ENCODE peak calls at places on chromosomes 2 and 18, in seven cellular contexts. One of them, this sample, is unnamed.

GRCh38 chr2:234679766-234680687 is 183.1 kb upstream of the ARL4C start:
- DNase-seq in mesenchymal stem cell: peak; percentile 98
- DNase-seq in neuronal stem cell: no peak
- DNase-seq in IMR-90: peak; percentile 99
- DNase-seq in mesendoderm: peak; percentile 46
- DNase-seq in trophoblast cell: peak; percentile 84
- DNase-seq in H1: peak; percentile 29
- DNase-seq in this sample: no peak

GRCh38 chr2:8566788-8567468 is 114.9 kb upstream of the ID2 start:
- DNase-seq in mesenchymal stem cell: no peak
- DNase-seq in neuronal stem cell: no peak
- DNase-seq in IMR-90: no peak
- DNase-seq in mesendoderm: no peak
- DNase-seq in trophoblast cell: no peak
- DNase-seq in H1: no peak
- DNase-seq in this sample: peak; percentile 12

GRCh38 chr2:54461251-54461650 is 5.1 kb downstream of the SPTBN1 start:
- DNase-seq in mesenchymal stem cell: peak; percentile 36
- DNase-seq in neuronal stem cell: no peak
- DNase-seq in IMR-90: no peak
- DNase-seq in mesendoderm: no peak
- DNase-seq in trophoblast cell: no peak
- DNase-seq in H1: no peak
- DNase-seq in this sample: no peak

GRCh38 chr2:207230261-207231105 is 64.7 kb upstream of the KLF7 start:
- DNase-seq in mesenchymal stem cell: no peak
- DNase-seq in neuronal stem cell: no peak
- DNase-seq in IMR-90: no peak
- DNase-seq in mesendoderm: peak; percentile 73
- DNase-seq in trophoblast cell: peak; percentile 75
- DNase-seq in H1: peak; percentile 62
- DNase-seq in this sample: peak; percentile 58

GRCh38 chr18:433960-434359 is 66.5 kb downstream of the COLEC12 start:
- DNase-seq in mesenchymal stem cell: no peak
- DNase-seq in neuronal stem cell: no peak
- DNase-seq in IMR-90: peak; percentile 55
- DNase-seq in mesendoderm: no peak
- DNase-seq in trophoblast cell: no peak
- DNase-seq in H1: no peak
- DNase-seq in this sample: no peak

GRCh38 chr2:43110442-43110871 is 115.9 kb downstream of the ZFP36L2 start:
- DNase-seq in mesenchymal stem cell: peak; percentile 54
- DNase-seq in neuronal stem cell: peak; percentile 32
- DNase-seq in IMR-90: peak; percentile 85
- DNase-seq in mesendoderm: no peak
- DNase-seq in trophoblast cell: no peak
- DNase-seq in H1: no peak
- DNase-seq in this sample: no peak

GRCh38 chr2:70886541-70886987 is 49.1 kb upstream of the ATP6V1B1 start:
- DNase-seq in mesenchymal stem cell: no peak
- DNase-seq in neuronal stem cell: no peak
- DNase-seq in IMR-90: no peak
- DNase-seq in mesendoderm: no peak
- DNase-seq in trophoblast cell: no peak
- DNase-seq in H1: peak; percentile 50
- DNase-seq in this sample: peak; percentile 46

GRCh38 chr2:96088340-96089335 is 27.7 kb downstream of the ADRA2B start:
- DNase-seq in mesenchymal stem cell: no peak
- DNase-seq in neuronal stem cell: no peak
- DNase-seq in IMR-90: no peak
- DNase-seq in mesendoderm: no peak
- DNase-seq in trophoblast cell: no peak
- DNase-seq in H1: peak; percentile 44
- DNase-seq in this sample: peak; percentile 26

GRCh38 chr2:237431856-237432255 is 17.9 kb upstream of the COL6A3 start:
- DNase-seq in mesenchymal stem cell: no peak
- DNase-seq in neuronal stem cell: no peak
- DNase-seq in IMR-90: no peak
- DNase-seq in mesendoderm: no peak
- DNase-seq in trophoblast cell: no peak
- DNase-seq in H1: no peak
- DNase-seq in this sample: no peak

GRCh38 chr2:78132391-78133370 is 610.5 kb upstream of the LRRTM4 start:
- DNase-seq in mesenchymal stem cell: no peak
- DNase-seq in neuronal stem cell: no peak
- DNase-seq in IMR-90: no peak
- DNase-seq in mesendoderm: no peak
- DNase-seq in trophoblast cell: no peak
- DNase-seq in H1: no peak
- DNase-seq in this sample: no peak

GRCh38 chr18:3454365-3455089 is 4.6 kb downstream of the TGIF1 start:
- DNase-seq in mesenchymal stem cell: peak; percentile 79
- DNase-seq in neuronal stem cell: peak; percentile 56
- DNase-seq in IMR-90: peak; percentile 72
- DNase-seq in mesendoderm: peak; percentile 88
- DNase-seq in trophoblast cell: peak; percentile 74
- DNase-seq in H1: no peak
- DNase-seq in this sample: peak; percentile 49

GRCh38 chr2:61632276-61633169 is 94.4 kb upstream of the XPO1 start:
- DNase-seq in mesenchymal stem cell: no peak
- DNase-seq in neuronal stem cell: no peak
- DNase-seq in IMR-90: no peak
- DNase-seq in mesendoderm: no peak
- DNase-seq in trophoblast cell: no peak
- DNase-seq in H1: no peak
- DNase-seq in this sample: no peak

GRCh38 chr2:56313541-56313940 is 129.8 kb downstream of the CCDC85A start:
- DNase-seq in mesenchymal stem cell: no peak
- DNase-seq in neuronal stem cell: no peak
- DNase-seq in IMR-90: no peak
- DNase-seq in mesendoderm: peak; percentile 25
- DNase-seq in trophoblast cell: no peak
- DNase-seq in H1: no peak
- DNase-seq in this sample: no peak

GRCh38 chr2:144379891-144380311 is 140.0 kb downstream of the ZEB2 start:
- DNase-seq in mesenchymal stem cell: no peak
- DNase-seq in neuronal stem cell: no peak
- DNase-seq in IMR-90: no peak
- DNase-seq in mesendoderm: no peak
- DNase-seq in trophoblast cell: no peak
- DNase-seq in H1: no peak
- DNase-seq in this sample: no peak

GRCh38 chr18:13381907-13382682 is 163.5 kb downstream of the LDLRAD4 start:
- DNase-seq in mesenchymal stem cell: peak; percentile 0
- DNase-seq in neuronal stem cell: no peak
- DNase-seq in IMR-90: peak; percentile 21
- DNase-seq in mesendoderm: no peak
- DNase-seq in trophoblast cell: peak; percentile 51
- DNase-seq in H1: no peak
- DNase-seq in this sample: no peak

GRCh38 chr18:68500551-68500950 is 214.4 kb downstream of the TMX3 start:
- DNase-seq in mesenchymal stem cell: no peak
- DNase-seq in neuronal stem cell: no peak
- DNase-seq in IMR-90: no peak
- DNase-seq in mesendoderm: peak; percentile 59
- DNase-seq in trophoblast cell: no peak
- DNase-seq in H1: no peak
- DNase-seq in this sample: no peak

GRCh38 chr2:104864751-104865470 is 11.0 kb downstream of the POU3F3 start:
- DNase-seq in mesenchymal stem cell: no peak
- DNase-seq in neuronal stem cell: no peak
- DNase-seq in IMR-90: no peak
- DNase-seq in mesendoderm: no peak
- DNase-seq in trophoblast cell: no peak
- DNase-seq in H1: peak; percentile 20
- DNase-seq in this sample: no peak

GRCh38 chr18:74234326-74235171 is 57.2 kb downstream of the CYB5A start:
- DNase-seq in mesenchymal stem cell: peak; percentile 86
- DNase-seq in neuronal stem cell: no peak
- DNase-seq in IMR-90: peak; percentile 69
- DNase-seq in mesendoderm: no peak
- DNase-seq in trophoblast cell: peak; percentile 45
- DNase-seq in H1: no peak
- DNase-seq in this sample: no peak

DNA sequence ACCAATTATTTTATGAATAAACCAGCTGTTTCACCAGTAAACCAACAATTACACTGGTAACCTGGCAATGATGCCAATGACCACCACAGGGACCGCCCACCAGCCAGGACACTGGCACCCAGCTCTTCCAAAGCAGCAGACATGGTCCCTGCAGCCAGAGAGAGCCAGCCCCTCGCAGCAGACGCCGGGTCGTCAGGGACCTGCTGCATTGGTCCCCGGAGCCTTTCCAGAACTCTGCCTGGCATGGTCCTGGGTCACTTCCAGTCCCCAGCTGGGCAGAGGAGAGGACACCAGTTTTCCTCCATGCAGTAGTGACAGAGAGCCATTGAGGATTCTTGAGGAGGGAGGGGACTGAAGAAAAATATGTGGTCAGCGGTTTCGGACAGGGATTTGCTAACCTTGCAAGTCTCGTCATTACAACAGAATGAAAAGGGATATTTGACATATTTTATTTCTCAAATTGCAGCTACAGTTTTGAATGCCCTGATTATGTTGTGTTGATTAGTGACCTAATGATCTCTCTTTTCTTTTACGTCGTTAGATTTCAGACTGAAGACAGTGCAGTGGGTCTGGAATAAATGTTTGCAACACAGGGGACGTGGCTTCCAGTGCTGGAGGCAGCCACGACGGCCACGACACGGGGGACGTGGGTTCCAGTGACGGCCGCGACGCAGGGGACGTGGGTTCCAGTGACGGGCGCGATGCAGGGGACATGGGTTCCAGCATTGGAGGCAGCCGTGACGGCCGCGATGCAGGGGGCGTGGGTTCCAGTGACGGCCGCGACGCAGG is 154.5 kb downstream of the TPO start:
- DNase-seq in mesenchymal stem cell: no peak
- DNase-seq in neuronal stem cell: no peak
- DNase-seq in IMR-90: no peak
- DNase-seq in mesendoderm: no peak
- DNase-seq in trophoblast cell: no peak
- DNase-seq in H1: no peak
- DNase-seq in this sample: no peak
- H2BK5ac ChIP-seq in mesenchymal stem cell: no peak overlapping the region
- H2BK5ac ChIP-seq in neuronal stem cell: no peak overlapping the region
- H2BK5ac ChIP-seq in IMR-90: no peak overlapping the region
- H2BK5ac ChIP-seq in mesendoderm: no peak overlapping the region
- H2BK5ac ChIP-seq in trophoblast cell: no peak overlapping the region
- H2BK5ac ChIP-seq in H1: no peak overlapping the region
- H2BK5ac ChIP-seq in this sample: no peak overlapping the region

GRCh38 chr2:82342351-82342750 is 2037.8 kb upstream of the LRRTM1 start:
- DNase-seq in mesenchymal stem cell: no peak
- DNase-seq in neuronal stem cell: no peak
- DNase-seq in IMR-90: no peak
- DNase-seq in mesendoderm: peak; percentile 26
- DNase-seq in trophoblast cell: peak; percentile 11
- DNase-seq in H1: no peak
- DNase-seq in this sample: no peak

GRCh38 chr2:82339805-82340204 is 2035.3 kb upstream of the LRRTM1 start:
- DNase-seq in mesenchymal stem cell: no peak
- DNase-seq in neuronal stem cell: no peak
- DNase-seq in IMR-90: no peak
- DNase-seq in mesendoderm: no peak
- DNase-seq in trophoblast cell: no peak
- DNase-seq in H1: no peak
- DNase-seq in this sample: no peak

GRCh38 chr2:82345910-82346309 is 2041.4 kb upstream of the LRRTM1 start:
- DNase-seq in mesenchymal stem cell: no peak
- DNase-seq in neuronal stem cell: no peak
- DNase-seq in IMR-90: no peak
- DNase-seq in mesendoderm: no peak
- DNase-seq in trophoblast cell: no peak
- DNase-seq in H1: no peak
- DNase-seq in this sample: no peak

GRCh38 chr2:82344670-82345069 is 2040.1 kb upstream of the LRRTM1 start:
- DNase-seq in mesenchymal stem cell: peak; percentile 13
- DNase-seq in neuronal stem cell: no peak
- DNase-seq in IMR-90: no peak
- DNase-seq in mesendoderm: peak; percentile 84
- DNase-seq in trophoblast cell: peak; percentile 7
- DNase-seq in H1: no peak
- DNase-seq in this sample: peak; percentile 30

GRCh38 chr2:82340578-82341053 is 2036.1 kb upstream of the LRRTM1 start:
- DNase-seq in mesenchymal stem cell: peak; percentile 7
- DNase-seq in neuronal stem cell: no peak
- DNase-seq in IMR-90: no peak
- DNase-seq in mesendoderm: peak; percentile 6
- DNase-seq in trophoblast cell: no peak
- DNase-seq in H1: no peak
- DNase-seq in this sample: no peak
- H2BK5ac ChIP-seq in mesenchymal stem cell: no peak overlapping the region
- H2BK5ac ChIP-seq in neuronal stem cell: no peak overlapping the region
- H2BK5ac ChIP-seq in IMR-90: no peak overlapping the region
- H2BK5ac ChIP-seq in mesendoderm: no peak overlapping the region
- H2BK5ac ChIP-seq in trophoblast cell: peak overlapping the region; percentile 31
- H2BK5ac ChIP-seq in H1: no peak overlapping the region
- H2BK5ac ChIP-seq in this sample: no peak overlapping the region

GRCh38 chr2:165078913-165079312 is 123.6 kb upstream of the SLC38A11 start:
- DNase-seq in mesenchymal stem cell: no peak
- DNase-seq in neuronal stem cell: no peak
- DNase-seq in IMR-90: no peak
- DNase-seq in mesendoderm: no peak
- DNase-seq in trophoblast cell: no peak
- DNase-seq in H1: no peak
- DNase-seq in this sample: no peak
- H2BK5ac ChIP-seq in mesenchymal stem cell: no peak overlapping the region
- H2BK5ac ChIP-seq in neuronal stem cell: no peak overlapping the region
- H2BK5ac ChIP-seq in IMR-90: no peak overlapping the region
- H2BK5ac ChIP-seq in mesendoderm: no peak overlapping the region
- H2BK5ac ChIP-seq in trophoblast cell: no peak overlapping the region
- H2BK5ac ChIP-seq in H1: no peak overlapping the region
- H2BK5ac ChIP-seq in this sample: no peak overlapping the region

GRCh38 chr18:56139792-56140254 is 498.6 kb downstream of the TXNL1 start:
- DNase-seq in mesenchymal stem cell: peak; percentile 17
- DNase-seq in neuronal stem cell: no peak
- DNase-seq in IMR-90: peak; percentile 95
- DNase-seq in mesendoderm: no peak
- DNase-seq in trophoblast cell: no peak
- DNase-seq in H1: no peak
- DNase-seq in this sample: no peak

DNA sequence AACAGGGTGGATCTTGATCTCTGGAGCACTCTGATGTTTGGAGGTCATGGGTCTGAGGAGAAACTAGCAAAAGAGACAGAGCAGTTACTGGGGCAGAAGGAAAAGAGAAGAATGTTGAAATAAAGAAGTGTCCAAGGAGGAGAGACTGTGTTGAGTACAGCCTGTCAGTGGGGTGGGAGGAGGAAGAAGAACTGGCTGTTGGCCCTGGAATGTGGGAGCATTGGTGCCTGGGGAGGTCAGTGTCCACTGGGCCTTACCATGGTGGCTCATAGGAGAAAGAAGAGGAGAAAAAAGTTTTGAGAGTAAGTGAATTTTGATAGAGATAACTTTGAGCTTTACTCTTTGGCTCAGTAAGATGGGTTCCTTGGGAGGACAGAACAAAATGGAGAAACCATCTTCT is 499.0 kb downstream of the TXNL1 start:
- DNase-seq in mesenchymal stem cell: no peak
- DNase-seq in neuronal stem cell: no peak
- DNase-seq in IMR-90: no peak
- DNase-seq in mesendoderm: no peak
- DNase-seq in trophoblast cell: no peak
- DNase-seq in H1: no peak
- DNase-seq in this sample: no peak
- H2BK5ac ChIP-seq in mesenchymal stem cell: no peak overlapping the region
- H2BK5ac ChIP-seq in neuronal stem cell: no peak overlapping the region
- H2BK5ac ChIP-seq in IMR-90: peak overlapping the region; percentile 98
- H2BK5ac ChIP-seq in mesendoderm: no peak overlapping the region
- H2BK5ac ChIP-seq in trophoblast cell: no peak overlapping the region
- H2BK5ac ChIP-seq in H1: no peak overlapping the region
- H2BK5ac ChIP-seq in this sample: no peak overlapping the region